ENCODE peak calls at places on chromosomes 7 and 10, in seven cellular contexts. K is neural progenitor cell, T is esophagus squamous epithelium, C is GM23248, H is GM23338, A is uterus, X is BJ. F is an unnamed sample.

GRCh38 chr7:141409911-141410329 is 141.3 kb upstream of the AGK start:
- DNase-seq in H (peak), A (no peak), T (no peak), C (no peak), K (peak), X (no peak), F (no peak)

GRCh38 chr10:8978100-8978499 is 923.6 kb downstream of the GATA3 start:
- DNase-seq in K (no peak), C (no peak), A (no peak), X (no peak), T (no peak), H (no peak), F (no peak)

GRCh38 chr10:3869036-3869435 is 84.0 kb upstream of the KLF6 start:
- DNase-seq in C (no peak), K (no peak), X (no peak), H (no peak), A (no peak), T (no peak), F (peak)

GRCh38 chr7:151925446-151926335 is 30.6 kb upstream of the GALNTL5 start:
- DNase-seq in K (no peak), H (no peak), X (no peak), T (no peak), A (no peak), C (peak), F (peak)

GRCh38 chr10:108775911-108776475 is 1147.3 kb downstream of the XPNPEP1 start:
- DNase-seq in X (no peak), C (peak), T (no peak), A (no peak), K (no peak), H (no peak), F (no peak)

GRCh38 chr10:50224330-50224952 is 26.9 kb downstream of the ASAH2 start:
- DNase-seq in T (no peak), C (peak), X (peak), A (no peak), K (peak), H (peak), F (no peak)

GRCh38 chr7:114922151-114922651 is 307 bp downstream of the MDFIC start:
- DNase-seq in A (peak), T (no peak), C (peak), H (peak), K (peak), X (no peak), F (peak)

GRCh38 chr10:117694251-117694650 is 151.7 kb downstream of the EMX2 start:
- DNase-seq in C (peak), X (no peak), K (no peak), T (no peak), H (no peak), A (no peak), F (no peak)

GRCh38 chr7:133081119-133081604 is 728 bp downstream of the CHCHD3 start:
- DNase-seq in K (peak), H (peak), X (no peak), T (no peak), C (peak), A (no peak), F (no peak)

GRCh38 chr7:31710171-31710570 is 23.2 kb downstream of the PPP1R17 start:
- DNase-seq in H (peak), X (no peak), K (peak), A (no peak), T (no peak), C (no peak), F (no peak)

GRCh38 chr7:42192851-42193456 is 44.1 kb downstream of the GLI3 start:
- DNase-seq in T (no peak), A (no peak), K (peak), H (peak), X (no peak), C (no peak), F (no peak)

GRCh38 chr7:3909128-3909527 is 608.1 kb downstream of the SDK1 start:
- DNase-seq in K (no peak), H (no peak), X (no peak), A (no peak), T (no peak), C (no peak), F (no peak)

GRCh38 chr7:135188298-135188984 is 17.9 kb upstream of the CYREN start:
- DNase-seq in A (no peak), H (no peak), K (no peak), C (no peak), T (no peak), X (no peak), F (no peak)

GRCh38 chr7:99531354-99531765 is 20.6 kb downstream of the FAM200A start:
- DNase-seq in C (peak), T (no peak), K (no peak), X (no peak), H (peak), A (no peak), F (no peak)

GRCh38 chr10:97759157-97759980 is 12.4 kb downstream of the SFRP5 start:
- DNase-seq in A (peak), K (peak), H (peak), X (no peak), T (no peak), C (peak), F (peak)

GRCh38 chr7:85840532-85840931 is 653.7 kb upstream of the SEMA3D start:
- DNase-seq in X (no peak), K (no peak), H (no peak), A (no peak), C (no peak), T (no peak), F (no peak)

GRCh38 chr7:84055904-84056615 is 138.5 kb downstream of the SEMA3A start:
- DNase-seq in C (no peak), A (no peak), T (no peak), X (no peak), H (no peak), K (no peak), F (no peak)

GRCh38 chr10:100978896-100979185 is 8.5 kb downstream of the MRPL43 start:
- DNase-seq in T (no peak), K (no peak), C (no peak), H (no peak), A (no peak), X (no peak), F (peak)

GRCh38 chr7:1595636-1596035 is 25.8 kb upstream of the PSMG3 start:
- DNase-seq in A (no peak), K (no peak), C (no peak), H (no peak), T (no peak), X (no peak), F (no peak)

GRCh38 chr7:42495251-42495650 is 258.2 kb upstream of the GLI3 start:
- DNase-seq in C (peak), K (no peak), A (no peak), H (no peak), X (no peak), T (no peak), F (no peak)

GRCh38 chr10:44385726-44386438 is 985 bp upstream of the CXCL12 start:
- DNase-seq in A (peak), K (peak), C (peak), H (peak), X (no peak), T (no peak), F (no peak)

GRCh38 chr10:62166331-62167154 is 102.1 kb downstream of the RTKN2 start:
- DNase-seq in C (peak), X (peak), A (peak), H (no peak), T (no peak), K (no peak), F (peak)

GRCh38 chr10:117174439-117175214 is 22.7 kb upstream of the KCNK18 start:
- DNase-seq in T (no peak), C (peak), K (peak), X (no peak), A (peak), H (peak), F (peak)

GRCh38 chr10:86305521-86305920 is 61.1 kb downstream of the GRID1 start:
- DNase-seq in A (no peak), X (no peak), C (no peak), H (no peak), T (no peak), K (no peak), F (no peak)

GRCh38 chr7:140564643-140565042 is 76.0 kb downstream of the DENND2A start:
- DNase-seq in K (peak), C (peak), X (no peak), T (no peak), H (no peak), A (no peak), F (no peak)

GRCh38 chr7:147432068-147432467 is 1158.5 kb upstream of the C7orf33 start:
- DNase-seq in T (no peak), C (peak), X (no peak), K (peak), A (no peak), H (peak), F (no peak)

GRCh38 chr7:40604601-40605438 is 470.0 kb downstream of the SUGCT start:
- DNase-seq in H (peak), K (peak), X (no peak), C (peak), T (no peak), A (no peak), F (no peak)

GRCh38 chr7:5429253-5429856 is 5.7 kb upstream of the TNRC18 start:
- DNase-seq in C (peak), A (peak), X (no peak), K (peak), H (peak), T (no peak), F (no peak)

GRCh38 chr7:1301812-1302310 is 69.2 kb downstream of the UNCX start:
- DNase-seq in A (no peak), T (no peak), C (no peak), K (no peak), X (no peak), H (no peak), F (no peak)

GRCh38 chr7:44059219-44060090 is 5.9 kb downstream of the PGAM2 start:
- DNase-seq in C (no peak), X (no peak), A (peak), H (no peak), T (no peak), K (no peak), F (no peak)

GRCh38 chr7:158479680-158480025 is 108.0 kb downstream of the PTPRN2 start:
- DNase-seq in K (no peak), T (no peak), A (no peak), C (no peak), H (no peak), X (no peak), F (no peak)

GRCh38 chr10:109239371-109239770 is 683.9 kb downstream of the XPNPEP1 start:
- DNase-seq in C (no peak), K (no peak), H (no peak), X (no peak), T (no peak), A (no peak), F (no peak)

GRCh38 chr7:76069238-76069638 is 21.3 kb downstream of the MDH2 start:
- DNase-seq in H (peak), K (peak), T (no peak), C (peak), A (peak), X (no peak), F (peak)

GRCh38 chr10:86673827-86674581 is 5.7 kb downstream of the LDB3 start:
- DNase-seq in T (no peak), A (no peak), X (no peak), H (no peak), C (no peak), K (peak), F (peak)

GRCh38 chr7:135726911-135727673 is 894 bp downstream of the SLC13A4 start:
- DNase-seq in C (no peak), H (no peak), T (no peak), X (no peak), K (no peak), A (no peak), F (no peak)

GRCh38 chr10:122949296-122949695 is 4.7 kb downstream of the C10orf88 start:
- DNase-seq in T (no peak), C (no peak), K (no peak), A (no peak), X (no peak), H (no peak), F (no peak)

GRCh38 chr10:122955892-122956291 is 1.9 kb upstream of the C10orf88 start:
- DNase-seq in K (no peak), A (no peak), H (no peak), C (no peak), T (no peak), X (no peak), F (no peak)

GRCh38 chr10:122957474-122957873 is 3.4 kb upstream of the C10orf88 start:
- DNase-seq in X (no peak), A (no peak), T (no peak), C (no peak), K (no peak), H (no peak), F (no peak)

GRCh38 chr10:122953827-122954730 is at the start of gene C10orf88:
- DNase-seq in C (peak), T (peak), A (peak), X (peak), H (peak), K (peak), F (peak)

DNA sequence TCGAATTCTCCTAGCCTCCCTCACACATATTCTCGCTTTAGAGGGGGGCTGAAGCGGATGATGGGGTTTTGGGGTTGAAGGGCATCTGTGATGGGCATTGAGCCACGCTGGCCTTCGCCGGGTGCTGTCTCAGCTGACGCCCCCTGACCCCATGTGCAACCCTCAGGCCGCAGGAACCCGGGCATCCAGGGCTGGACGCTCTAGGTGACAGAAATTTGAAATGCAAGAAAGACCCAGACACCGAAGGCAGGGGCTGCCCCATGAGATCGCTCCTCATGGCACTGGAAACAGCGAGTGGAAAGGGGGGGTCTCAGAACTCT is 664 bp upstream of the C10orf88 start:
- DNase-seq in T (no peak), H (no peak), A (no peak), X (no peak), C (no peak), K (no peak), F (no peak)
- H3K4me3 ChIP-seq in T (peak), H (peak), A (peak), X (peak), C (peak), K (no peak), F (peak)

DNA sequence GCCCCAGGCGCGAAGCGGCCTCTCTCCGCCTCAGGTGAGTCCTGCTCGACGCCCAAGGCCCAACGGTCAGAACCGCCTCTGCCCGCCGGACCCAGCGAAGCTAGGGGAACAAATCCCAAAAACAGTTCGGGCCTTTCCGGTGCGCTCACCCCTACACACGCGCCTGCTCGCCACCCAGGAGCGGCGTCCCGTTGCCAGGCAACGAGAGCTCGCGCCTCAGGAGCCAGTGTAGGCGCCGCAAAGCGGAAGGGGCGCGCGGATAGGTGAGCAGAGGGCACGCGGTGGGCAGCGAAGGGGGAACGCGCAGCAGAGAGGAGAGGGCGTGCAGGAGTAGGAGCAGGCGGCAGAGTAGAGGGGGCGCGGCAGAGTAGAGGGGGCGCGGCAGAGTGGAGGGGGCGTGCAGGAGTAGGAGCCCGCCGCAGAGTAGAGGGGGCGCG is at the start of the genes DYDC1 and DYDC2:
- DNase-seq in T (no peak), K (peak), C (peak), A (peak), H (peak), X (no peak), F (no peak)
- H3K4me3 ChIP-seq in T (peak), K (peak), C (no peak), A (peak), H (peak), X (no peak), F (peak)

GRCh38 chr10:35042783-35043182 is 47.4 kb downstream of the CUL2 start:
- DNase-seq in H (no peak), C (peak), K (no peak), A (no peak), T (no peak), X (no peak), F (no peak)
- H3K4me3 ChIP-seq in H (no peak), C (no peak), K (no peak), A (no peak), T (no peak), X (no peak), F (no peak)

GRCh38 chr7:101165075-101165957 is at the start of gene VGF:
- DNase-seq in X (peak), H (peak), C (peak), K (peak), T (peak), A (peak), F (peak)
- H3K4me3 ChIP-seq in X (no peak), H (peak), C (peak), K (peak), T (no peak), A (no peak), F (peak)

GRCh38 chr7:79778786-79779382 is 325.4 kb upstream of the MAGI2 start:
- DNase-seq in X (peak), H (no peak), A (no peak), T (no peak), K (no peak), C (peak), F (no peak)
- H3K4me3 ChIP-seq in X (no peak), H (no peak), A (no peak), T (no peak), K (no peak), C (peak), F (no peak)